ENCODE peak calls at places on chromosome 17, in ten cellular contexts. I is AG09309, Q is dorsolateral prefrontal cortex, D is cardiac fibroblast, J is PC-3, X is transverse colon, L is choroid plexus epithelial cell, G is cardiac muscle cell, N is suprapubic skin, E is stomach. P is an unnamed sample.

GRCh38 chr17:14594690-14595089 is 293.8 kb downstream of the HS3ST3B1 start:
- DNase-seq in I (no peak), Q (no peak), D (no peak), J (peak; percentile 10), X (no peak), L (no peak), G (no peak), N (no peak), E (no peak), P (no peak)

GRCh38 chr17:44069974-44070454 is 521 bp upstream of the G6PC3 start:
- DNase-seq in I (no peak), Q (no peak), D (peak; percentile 18), J (no peak), X (no peak), L (peak; percentile 27), G (peak; percentile 32), N (no peak), E (no peak), P (no peak)

GRCh38 chr17:31598388-31598760 is 206.9 kb downstream of the RAB11FIP4 start:
- DNase-seq in I (no peak), Q (no peak), D (no peak), J (no peak), X (no peak), L (no peak), G (no peak), N (no peak), E (no peak), P (no peak)

GRCh38 chr17:67606471-67606870 is 111.3 kb upstream of the NOL11 start:
- DNase-seq in I (no peak), Q (no peak), D (peak; percentile 21), J (peak; percentile 45), X (peak; percentile 31), L (peak; percentile 58), G (peak; percentile 49), N (no peak), E (peak; percentile 90), P (no peak)

GRCh38 chr17:72782985-72783701 is 309.3 kb downstream of the SLC39A11 start:
- DNase-seq in I (no peak), Q (no peak), D (no peak), J (no peak), X (no peak), L (no peak), G (no peak), N (no peak), E (no peak), P (no peak)

GRCh38 chr17:2386400-2387085 is 14.3 kb downstream of the MNT start:
- DNase-seq in I (no peak), Q (no peak), D (no peak), J (no peak), X (peak; percentile 82), L (no peak), G (no peak), N (no peak), E (peak; percentile 76), P (no peak)

GRCh38 chr17:73431401-73432205 is 119.8 kb upstream of the CDC42EP4 start:
- DNase-seq in I (no peak), Q (no peak), D (no peak), J (peak; percentile 46), X (no peak), L (no peak), G (no peak), N (no peak), E (no peak), P (no peak)

GRCh38 chr17:58320163-58320558 is 8.4 kb downstream of the TSPOAP1 start:
- DNase-seq in I (no peak), Q (no peak), D (no peak), J (no peak), X (no peak), L (no peak), G (no peak), N (peak; percentile 54), E (no peak), P (no peak)

GRCh38 chr17:65294184-65294719 is 157.1 kb downstream of the RGS9 start:
- DNase-seq in I (no peak), Q (peak; percentile 62), D (peak; percentile 81), J (peak; percentile 83), X (peak; percentile 75), L (peak; percentile 86), G (peak; percentile 83), N (no peak), E (peak; percentile 69), P (peak; percentile 77)

GRCh38 chr17:27495460-27495859 is 39.2 kb downstream of the KSR1 start:
- DNase-seq in I (no peak), Q (no peak), D (no peak), J (no peak), X (no peak), L (no peak), G (no peak), N (no peak), E (no peak), P (peak; percentile 54)

GRCh38 chr17:79340771-79341528 is 266.3 kb downstream of the ENGASE start:
- DNase-seq in I (no peak), Q (no peak), D (no peak), J (no peak), X (peak; percentile 12), L (no peak), G (no peak), N (no peak), E (no peak), P (peak; percentile 86)

GRCh38 chr17:79146562-79146961 is 71.9 kb downstream of the ENGASE start:
- DNase-seq in I (no peak), Q (no peak), D (no peak), J (no peak), X (no peak), L (no peak), G (no peak), N (no peak), E (no peak), P (no peak)

GRCh38 chr17:47188266-47188665 is 829 bp downstream of the CDC27 start:
- DNase-seq in I (no peak), Q (no peak), D (peak; percentile 64), J (peak; percentile 47), X (no peak), L (peak; percentile 66), G (peak; percentile 57), N (no peak), E (no peak), P (peak; percentile 55)

GRCh38 chr17:79135628-79136405 is 61.2 kb downstream of the ENGASE start:
- DNase-seq in I (no peak), Q (no peak), D (no peak), J (no peak), X (no peak), L (no peak), G (no peak), N (no peak), E (no peak), P (no peak)

GRCh38 chr17:2137342-2138098 is 82.6 kb downstream of the HIC1 start:
- DNase-seq in I (peak; percentile 32), Q (no peak), D (peak; percentile 84), J (no peak), X (peak; percentile 30), L (peak; percentile 87), G (peak; percentile 73), N (no peak), E (no peak), P (peak; percentile 90)

DNA sequence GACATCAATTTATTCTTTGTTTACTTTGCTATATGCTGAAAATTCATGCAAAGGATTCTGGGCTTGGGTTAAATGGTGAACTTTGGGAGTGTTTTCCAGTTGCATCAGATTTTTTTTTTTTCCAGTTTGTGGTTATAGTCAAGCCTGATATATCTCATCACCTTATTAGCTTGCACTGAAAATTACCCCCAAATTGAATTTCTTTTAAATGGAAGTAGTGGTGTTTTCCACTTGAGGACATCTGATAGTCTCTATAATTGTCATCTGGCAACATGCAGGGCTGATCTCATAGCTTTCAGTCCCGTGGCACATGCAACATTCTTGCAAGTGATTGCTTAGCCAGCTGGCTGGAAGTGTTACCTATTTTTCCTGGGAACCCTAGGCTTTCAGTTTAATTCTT is 4.7 kb upstream of the KRTAP3-1 start:
- DNase-seq in I (peak; percentile 46), Q (no peak), D (peak; percentile 8), J (no peak), X (no peak), L (peak; percentile 43), G (no peak), N (no peak), E (no peak), P (no peak)
- H3K4me3 ChIP-seq in I (no peak overlapping the region), Q (no peak overlapping the region), D (no peak overlapping the region), J (no peak overlapping the region), X (no peak overlapping the region), L (no peak overlapping the region), G (no peak overlapping the region), N (no peak overlapping the region), E (no peak overlapping the region), P (no peak overlapping the region)

DNA sequence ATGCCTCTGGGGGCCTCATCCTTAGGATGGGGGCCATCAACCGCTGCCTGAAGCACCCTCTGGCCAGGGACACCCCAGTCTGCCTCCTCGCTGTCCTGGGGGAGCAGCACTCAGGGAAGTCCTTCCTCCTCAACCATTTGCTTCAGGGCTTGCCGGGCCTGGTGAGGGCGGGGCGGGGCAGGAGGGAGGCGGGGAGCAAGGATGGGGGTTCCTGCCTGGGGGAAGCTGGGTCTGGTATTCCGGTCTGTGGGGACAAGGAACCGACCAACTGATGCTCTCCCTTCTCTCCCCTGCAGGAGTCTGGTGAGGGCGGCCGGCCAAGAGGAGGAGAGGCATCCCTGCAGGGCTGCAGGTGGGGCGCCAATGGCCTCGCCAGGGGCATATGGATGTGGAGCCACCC is 2.0 kb downstream of the RNF112 start:
- DNase-seq in I (no peak), Q (no peak), D (no peak), J (no peak), X (no peak), L (no peak), G (no peak), N (no peak), E (no peak), P (no peak)
- TF ChIP-seq CTCF in I (no peak), Q (no peak), D (no peak), J (no peak), X (no peak), L (no peak), G (no peak), N (no peak), E (no peak), P (no peak)

GRCh38 chr17:82372063-82372590 is 562 bp downstream of the UTS2R start:
- DNase-seq in I (no peak), Q (no peak), D (no peak), J (no peak), X (no peak), L (no peak), G (no peak), N (no peak), E (no peak), P (no peak)
- H3K4me3 ChIP-seq in I (no peak overlapping the region), Q (no peak overlapping the region), D (no peak overlapping the region), J (no peak overlapping the region), X (no peak overlapping the region), L (no peak overlapping the region), G (peak overlapping the region; percentile 29), N (peak overlapping the region; percentile 42), E (peak overlapping the region; percentile 22), P (no peak overlapping the region)

DNA sequence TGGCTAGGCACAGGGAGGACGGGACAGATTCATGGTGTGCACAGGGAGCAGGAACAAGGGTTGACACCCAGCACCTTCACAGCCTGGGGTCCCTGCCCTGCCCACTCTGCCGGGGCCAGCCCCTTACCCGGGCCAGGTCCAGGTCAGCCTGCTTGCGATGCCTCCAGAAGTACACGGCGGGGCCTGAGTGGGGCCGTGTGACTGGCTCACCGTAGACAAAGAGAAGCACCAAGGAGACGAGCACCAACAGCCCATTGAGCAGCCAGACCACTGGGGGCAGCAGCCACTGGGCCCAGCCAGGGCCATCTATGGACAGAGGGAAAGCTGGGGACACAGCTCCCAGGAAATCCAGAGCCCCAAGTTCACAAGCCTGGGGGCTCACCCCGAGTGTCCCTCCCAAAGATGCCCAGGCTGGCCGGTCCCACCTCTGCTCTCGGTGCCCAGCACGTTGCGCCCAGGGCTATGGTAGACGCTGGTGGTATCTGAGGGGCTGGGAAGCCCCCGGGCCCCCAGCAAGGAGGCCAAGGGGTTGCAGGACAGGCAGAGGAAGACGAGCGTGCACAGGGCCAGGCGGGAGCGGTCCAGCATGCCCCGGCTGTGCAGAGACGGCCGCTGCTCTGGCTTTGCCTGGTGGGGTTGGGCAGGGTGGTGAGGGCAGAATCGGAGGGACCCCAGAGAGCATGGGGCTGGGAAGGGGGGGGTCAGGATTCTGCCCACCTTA is 19.8 kb downstream of the SREBF1 start:
- DNase-seq in I (no peak), Q (no peak), D (no peak), J (no peak), X (no peak), L (no peak), G (no peak), N (no peak), E (no peak), P (no peak)
- TF ChIP-seq CTCF in I (peak; percentile 15), Q (no peak), D (peak; percentile 4), J (no peak), X (no peak), L (peak; percentile 36), G (no peak), N (no peak), E (no peak), P (no peak)

P was measured in GM12865.